ENCODE peak calls at places on chromosome 17, in four cellular contexts. P is neuronal stem cell, E is lung, A is mesendoderm. J is an unnamed sample.

GRCh38 chr17:77728022-77728671 is 230.4 kb upstream of the TNRC6C start:
- DNase-seq in P (no peak), E (no peak), A (peak), J (no peak)

GRCh38 chr17:50280068-50280467 is 5.8 kb downstream of the TMEM92 start:
- DNase-seq in P (no peak), E (no peak), A (no peak), J (no peak)

GRCh38 chr17:43129671-43130010 is 4.5 kb upstream of the BRCA1 start:
- DNase-seq in P (no peak), E (no peak), A (no peak), J (no peak)

GRCh38 chr17:66345264-66345663 is 42.9 kb downstream of the PRKCA start:
- DNase-seq in P (no peak), E (no peak), A (no peak), J (no peak)

GRCh38 chr17:9676742-9677387 is 31.5 kb downstream of the USP43 start:
- DNase-seq in P (no peak), E (no peak), A (peak), J (no peak)

GRCh38 chr17:73878923-73879322 is 234.7 kb upstream of the SDK2 start:
- DNase-seq in P (no peak), E (no peak), A (no peak), J (no peak)

GRCh38 chr17:67474081-67474661 is 97.1 kb downstream of the PITPNC1 start:
- DNase-seq in P (no peak), E (no peak), A (peak), J (no peak)

GRCh38 chr17:43367588-43368242 is 31.1 kb upstream of the ARL4D start:
- DNase-seq in P (peak), E (no peak), A (peak), J (no peak)

GRCh38 chr17:48149174-48150106 is 41.9 kb downstream of the SNX11 start:
- DNase-seq in P (peak), E (no peak), A (peak), J (no peak)

GRCh38 chr17:65684631-65685030 is 123.2 kb upstream of the AXIN2 start:
- DNase-seq in P (no peak), E (no peak), A (no peak), J (no peak)

GRCh38 chr17:82198092-82198491 is 14.6 kb downstream of the CCDC57 start:
- DNase-seq in P (no peak), E (no peak), A (no peak), J (no peak)

GRCh38 chr17:62740066-62740465 is 68.0 kb downstream of the MARCHF10 start:
- DNase-seq in P (no peak), E (no peak), A (peak), J (no peak)

J was measured in activated naive CD4-positive, alpha-beta T cell.